ENCODE peak calls at places on chromosome 18, in four cellular contexts. One of them, this sample, is unnamed.

GRCh38 chr18:35456181-35456850 is 41.4 kb downstream of the INO80C start:
- DNase-seq in astrocyte: peak; percentile 52
- DNase-seq in IMR-90: peak; percentile 17
- DNase-seq in GM23248: no peak
- DNase-seq in this sample: no peak

GRCh38 chr18:25299426-25299825 is 52.5 kb downstream of the ZNF521 start:
- DNase-seq in astrocyte: peak; percentile 63
- DNase-seq in IMR-90: peak; percentile 86
- DNase-seq in GM23248: peak; percentile 87
- DNase-seq in this sample: peak; percentile 76

GRCh38 chr18:6874316-6874715 is 144.8 kb downstream of the ARHGAP28 start:
- DNase-seq in astrocyte: no peak
- DNase-seq in IMR-90: peak; percentile 13
- DNase-seq in GM23248: peak; percentile 7
- DNase-seq in this sample: no peak

GRCh38 chr18:7122376-7122775 is 4.8 kb upstream of the LAMA1 start:
- DNase-seq in astrocyte: no peak
- DNase-seq in IMR-90: no peak
- DNase-seq in GM23248: no peak
- DNase-seq in this sample: no peak

GRCh38 chr18:7950380-7951143 is 383.4 kb downstream of the PTPRM start:
- DNase-seq in astrocyte: peak; percentile 68
- DNase-seq in IMR-90: peak; percentile 74
- DNase-seq in GM23248: peak; percentile 86
- DNase-seq in this sample: peak; percentile 30

GRCh38 chr18:57839942-57840381 is 36.8 kb upstream of the ATP8B1 start:
- DNase-seq in astrocyte: peak; percentile 77
- DNase-seq in IMR-90: peak; percentile 92
- DNase-seq in GM23248: peak; percentile 69
- DNase-seq in this sample: peak; percentile 63

GRCh38 chr18:11859903-11860407 is 8.7 kb downstream of the CHMP1B start:
- DNase-seq in astrocyte: peak; percentile 85
- DNase-seq in IMR-90: peak; percentile 90
- DNase-seq in GM23248: peak; percentile 83
- DNase-seq in this sample: peak; percentile 47

GRCh38 chr18:79522451-79523220 is 126.9 kb downstream of the NFATC1 start:
- DNase-seq in astrocyte: no peak
- DNase-seq in IMR-90: no peak
- DNase-seq in GM23248: no peak
- DNase-seq in this sample: no peak

GRCh38 chr18:80171190-80171872 is 62.3 kb downstream of the ADNP2 start:
- DNase-seq in astrocyte: peak; percentile 83
- DNase-seq in IMR-90: peak; percentile 69
- DNase-seq in GM23248: peak; percentile 65
- DNase-seq in this sample: peak; percentile 77

GRCh38 chr18:79317718-79318117 is 78.0 kb upstream of the NFATC1 start:
- DNase-seq in astrocyte: no peak
- DNase-seq in IMR-90: no peak
- DNase-seq in GM23248: no peak
- DNase-seq in this sample: no peak

GRCh38 chr18:11398625-11399024 is 210.8 kb upstream of the SLC35G4 start:
- DNase-seq in astrocyte: no peak
- DNase-seq in IMR-90: peak; percentile 1
- DNase-seq in GM23248: peak; percentile 4
- DNase-seq in this sample: no peak

DNA sequence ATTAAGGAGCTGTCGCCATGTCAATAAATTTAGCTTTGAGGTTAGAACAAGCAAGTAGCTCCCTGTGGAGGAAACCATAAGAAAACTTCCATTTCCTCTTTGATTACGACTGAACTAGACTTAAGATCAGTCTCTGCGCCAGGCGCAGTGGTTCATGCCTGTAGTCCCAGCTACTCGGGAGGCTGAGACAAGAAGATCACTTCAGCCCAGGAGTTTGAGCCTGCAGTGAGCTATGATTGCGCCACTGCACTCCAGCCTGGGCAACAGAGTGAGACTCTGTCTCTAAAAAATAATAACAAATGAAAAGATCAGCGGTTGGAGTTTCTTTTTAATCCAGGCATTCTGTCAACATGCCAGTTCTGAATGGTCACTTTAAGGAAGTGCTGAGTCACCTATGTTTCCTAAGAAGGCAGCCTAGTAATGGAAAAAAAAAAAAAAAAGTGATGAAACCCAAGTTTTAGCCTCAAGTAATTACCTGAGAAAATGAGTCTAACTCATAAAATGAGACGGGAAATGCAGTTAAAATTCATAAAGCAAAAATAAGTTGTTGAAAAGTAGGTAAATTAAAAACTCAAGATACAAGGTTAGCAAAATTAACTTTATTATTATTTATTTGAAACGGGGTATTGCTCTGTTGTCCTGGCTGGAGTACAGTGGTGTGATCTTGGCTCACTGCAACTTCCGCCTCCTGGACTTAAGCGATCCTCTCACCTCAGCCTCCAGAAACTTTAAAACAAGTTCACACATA is 10.2 kb downstream of the C18orf32 start:
- DNase-seq in astrocyte: peak; percentile 68
- DNase-seq in IMR-90: peak; percentile 65
- DNase-seq in GM23248: peak; percentile 93
- DNase-seq in this sample: peak; percentile 72
- H3K9ac ChIP-seq in astrocyte: no peak overlapping the region
- H3K9ac ChIP-seq in IMR-90: no peak overlapping the region
- H3K9ac ChIP-seq in GM23248: peak overlapping the region; percentile 24
- H3K9ac ChIP-seq in this sample: peak overlapping the region; percentile 14

DNA sequence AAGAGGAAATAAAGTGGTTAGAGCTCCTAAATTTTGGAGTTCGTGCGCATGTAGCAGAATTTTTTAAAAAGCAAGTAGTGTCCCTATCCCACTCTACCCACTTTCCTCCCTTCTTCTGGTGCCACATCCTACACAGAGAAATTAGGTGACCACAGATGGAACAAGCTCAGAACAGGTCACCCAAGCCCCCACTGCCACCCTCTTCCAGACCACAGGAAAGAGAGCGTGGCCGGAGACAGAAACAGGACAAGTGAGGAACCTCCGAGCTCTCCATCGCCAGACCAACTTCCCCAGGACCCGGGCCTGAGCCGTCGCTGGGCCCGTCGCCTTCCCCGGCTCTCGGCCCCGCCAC is 433 bp downstream of the NPC1 start:
- DNase-seq in astrocyte: no peak
- DNase-seq in IMR-90: peak; percentile 4
- DNase-seq in GM23248: no peak
- DNase-seq in this sample: no peak
- H3K4me1 ChIP-seq in astrocyte: peaks cover 21% of the 10 kb centered on the region
- H3K4me1 ChIP-seq in IMR-90: peaks cover 2% of the 10 kb centered on the region
- H3K4me1 ChIP-seq in GM23248: peaks cover 38% of the 10 kb centered on the region
- H3K4me1 ChIP-seq in this sample: peaks cover 47% of the 10 kb centered on the region

GRCh38 chr18:55633032-55633431 is 45.0 kb upstream of the TCF4 start:
- DNase-seq in astrocyte: peak; percentile 34
- DNase-seq in IMR-90: no peak
- DNase-seq in GM23248: peak; percentile 5
- DNase-seq in this sample: no peak
- H3K9me3 ChIP-seq in astrocyte: no peaks in the 10 kb centered on the region
- H3K9me3 ChIP-seq in IMR-90: no peaks in the 10 kb centered on the region
- H3K9me3 ChIP-seq in GM23248: no peaks in the 10 kb centered on the region
- H3K9me3 ChIP-seq in this sample: no peaks in the 10 kb centered on the region

DNA sequence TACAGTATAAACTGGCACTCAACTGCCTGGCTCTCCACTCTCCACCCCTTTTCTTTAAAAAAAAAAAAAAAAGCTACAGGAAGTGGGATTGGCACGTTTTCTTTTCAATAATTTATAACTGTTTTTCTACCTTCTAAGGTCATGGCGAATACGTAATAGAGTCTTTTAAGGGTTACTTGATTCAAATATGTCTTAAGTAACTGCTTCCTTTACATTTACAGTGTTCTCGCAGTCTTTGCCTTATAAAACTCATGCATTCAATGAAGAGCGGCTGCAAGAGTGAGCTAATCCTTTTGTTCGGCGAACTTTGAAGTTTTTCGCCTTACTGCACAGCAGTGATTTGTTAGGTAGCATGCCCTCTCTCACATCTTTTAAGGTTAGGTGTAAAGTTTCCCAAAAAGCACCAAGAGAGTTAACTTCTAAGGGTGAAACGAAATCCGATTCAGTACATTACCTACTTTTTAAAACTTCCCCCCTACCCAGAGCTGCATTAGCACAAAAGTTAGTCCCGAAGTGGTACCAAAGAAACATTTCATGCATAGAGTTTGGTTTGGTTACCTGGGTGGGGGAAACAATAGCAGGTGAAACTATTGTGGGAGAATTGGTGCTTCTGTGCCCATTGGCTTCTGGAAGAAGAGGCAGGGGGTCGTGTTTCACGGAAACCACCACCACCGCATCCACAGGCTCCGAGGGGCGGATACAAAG is 2.0 kb downstream of the KCTD1 start:
- DNase-seq in astrocyte: peak; percentile 47
- DNase-seq in IMR-90: no peak
- DNase-seq in GM23248: no peak
- DNase-seq in this sample: no peak
- H3K9ac ChIP-seq in astrocyte: peak overlapping the region; percentile 44
- H3K9ac ChIP-seq in IMR-90: no peak overlapping the region
- H3K9ac ChIP-seq in GM23248: no peak overlapping the region
- H3K9ac ChIP-seq in this sample: no peak overlapping the region

GRCh38 chr18:77079088-77079487 is 53.5 kb downstream of the MBP start:
- DNase-seq in astrocyte: no peak
- DNase-seq in IMR-90: no peak
- DNase-seq in GM23248: no peak
- DNase-seq in this sample: no peak
- H3K4me1 ChIP-seq in astrocyte: peaks cover 20% of the 10 kb centered on the region
- H3K4me1 ChIP-seq in IMR-90: peaks cover 18% of the 10 kb centered on the region
- H3K4me1 ChIP-seq in GM23248: peaks cover 7% of the 10 kb centered on the region
- H3K4me1 ChIP-seq in this sample: peaks cover 16% of the 10 kb centered on the region

DNA sequence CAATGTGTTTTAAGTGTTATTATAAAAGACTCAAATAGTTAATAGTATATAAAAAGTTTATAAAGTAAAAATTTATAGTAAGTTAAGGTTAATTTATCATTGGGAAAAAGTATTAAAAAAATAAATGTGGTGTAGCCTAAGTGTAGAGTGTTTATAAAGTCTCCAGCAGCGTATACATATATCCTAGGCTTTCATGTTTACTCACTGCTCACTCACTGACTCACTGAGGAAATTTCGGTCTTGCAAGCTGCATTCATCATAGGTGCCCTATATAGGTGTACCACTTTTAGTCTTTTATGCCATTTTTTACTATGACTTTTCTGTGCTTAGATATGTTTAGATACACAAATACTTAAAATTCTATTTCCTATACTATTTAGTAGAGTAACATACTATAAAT is 866.0 kb downstream of the CBLN2 start:
- DNase-seq in astrocyte: no peak
- DNase-seq in IMR-90: no peak
- DNase-seq in GM23248: no peak
- DNase-seq in this sample: no peak
- H3K9me3 ChIP-seq in astrocyte: no peaks in the 10 kb centered on the region
- H3K9me3 ChIP-seq in IMR-90: peaks cover 16% of the 10 kb centered on the region
- H3K9me3 ChIP-seq in GM23248: no peaks in the 10 kb centered on the region
- H3K9me3 ChIP-seq in this sample: no peaks in the 10 kb centered on the region

DNA sequence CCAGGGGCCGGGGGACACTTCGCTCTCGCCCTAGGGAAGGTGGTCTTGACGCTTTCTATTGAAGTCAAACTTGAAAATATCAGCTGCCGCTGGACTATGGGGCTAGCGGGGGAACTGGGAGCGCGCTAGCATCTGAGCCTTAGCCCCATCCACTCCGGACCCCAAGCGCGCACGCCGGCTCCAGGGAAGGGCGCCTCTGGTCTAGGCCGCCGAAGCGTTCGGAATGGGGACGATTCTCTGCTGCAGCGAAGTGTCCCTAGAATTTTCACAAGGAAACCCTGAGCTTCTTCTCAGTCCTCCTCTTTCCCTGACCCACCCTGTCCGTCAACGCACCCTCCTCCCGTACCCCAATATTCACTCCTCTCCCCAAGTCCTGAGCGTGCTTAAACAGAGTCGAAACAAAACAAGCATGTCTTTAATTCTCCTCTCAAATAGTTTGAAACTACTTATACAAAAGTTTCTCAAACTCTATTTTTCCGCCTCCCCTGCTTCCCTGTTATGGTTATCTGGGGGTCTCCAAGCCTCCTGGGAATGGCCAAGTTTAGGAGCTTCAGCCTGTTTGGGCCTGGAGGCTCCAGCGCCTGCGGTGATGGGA is 5.0 kb downstream of the RAX start:
- DNase-seq in astrocyte: no peak
- DNase-seq in IMR-90: no peak
- DNase-seq in GM23248: no peak
- DNase-seq in this sample: no peak
- H3K9ac ChIP-seq in astrocyte: no peak overlapping the region
- H3K9ac ChIP-seq in IMR-90: no peak overlapping the region
- H3K9ac ChIP-seq in GM23248: no peak overlapping the region
- H3K9ac ChIP-seq in this sample: no peak overlapping the region